ENCODE peak calls at places on chromosome 11, in four cellular contexts. One of them, this sample, is unnamed.

GRCh38 chr11:80146231-80146630 is 705.4 kb upstream of the TENM4 start:
- DNase-seq in mesothelial cell of epicardium: no peak
- DNase-seq in epithelial cell of esophagus: peak; percentile 56
- DNase-seq in H1: no peak
- DNase-seq in this sample: no peak

GRCh38 chr11:100776212-100776896 is 89.3 kb downstream of the ARHGAP42 start:
- DNase-seq in mesothelial cell of epicardium: no peak
- DNase-seq in epithelial cell of esophagus: peak; percentile 88
- DNase-seq in H1: no peak
- DNase-seq in this sample: no peak

GRCh38 chr11:96215826-96216225 is 127.2 kb downstream of the MAML2 start:
- DNase-seq in H1: no peak
- DNase-seq in mesothelial cell of epicardium: no peak
- DNase-seq in epithelial cell of esophagus: no peak
- DNase-seq in this sample: no peak

GRCh38 chr11:76806131-76806530 is 23.0 kb downstream of the TSKU start:
- DNase-seq in epithelial cell of esophagus: no peak
- DNase-seq in H1: peak; percentile 43
- DNase-seq in mesothelial cell of epicardium: peak; percentile 37
- DNase-seq in this sample: no peak

GRCh38 chr11:24679686-24680318 is 182.9 kb downstream of the LUZP2 start:
- DNase-seq in H1: no peak
- DNase-seq in mesothelial cell of epicardium: no peak
- DNase-seq in epithelial cell of esophagus: no peak
- DNase-seq in this sample: no peak

GRCh38 chr11:95556342-95557151 is 233.0 kb downstream of the FAM76B start:
- DNase-seq in mesothelial cell of epicardium: no peak
- DNase-seq in epithelial cell of esophagus: no peak
- DNase-seq in H1: no peak
- DNase-seq in this sample: no peak

GRCh38 chr11:35785287-35786167 is 123.0 kb downstream of the TRIM44 start:
- DNase-seq in epithelial cell of esophagus: peak; percentile 52
- DNase-seq in mesothelial cell of epicardium: no peak
- DNase-seq in H1: no peak
- DNase-seq in this sample: no peak

GRCh38 chr11:114179234-114179941 is 116.8 kb upstream of the NNMT start:
- DNase-seq in epithelial cell of esophagus: no peak
- DNase-seq in mesothelial cell of epicardium: no peak
- DNase-seq in H1: no peak
- DNase-seq in this sample: no peak

GRCh38 chr11:32847511-32847910 is 17.8 kb downstream of the PRRG4 start:
- DNase-seq in H1: no peak
- DNase-seq in mesothelial cell of epicardium: no peak
- DNase-seq in epithelial cell of esophagus: no peak
- DNase-seq in this sample: no peak

DNA sequence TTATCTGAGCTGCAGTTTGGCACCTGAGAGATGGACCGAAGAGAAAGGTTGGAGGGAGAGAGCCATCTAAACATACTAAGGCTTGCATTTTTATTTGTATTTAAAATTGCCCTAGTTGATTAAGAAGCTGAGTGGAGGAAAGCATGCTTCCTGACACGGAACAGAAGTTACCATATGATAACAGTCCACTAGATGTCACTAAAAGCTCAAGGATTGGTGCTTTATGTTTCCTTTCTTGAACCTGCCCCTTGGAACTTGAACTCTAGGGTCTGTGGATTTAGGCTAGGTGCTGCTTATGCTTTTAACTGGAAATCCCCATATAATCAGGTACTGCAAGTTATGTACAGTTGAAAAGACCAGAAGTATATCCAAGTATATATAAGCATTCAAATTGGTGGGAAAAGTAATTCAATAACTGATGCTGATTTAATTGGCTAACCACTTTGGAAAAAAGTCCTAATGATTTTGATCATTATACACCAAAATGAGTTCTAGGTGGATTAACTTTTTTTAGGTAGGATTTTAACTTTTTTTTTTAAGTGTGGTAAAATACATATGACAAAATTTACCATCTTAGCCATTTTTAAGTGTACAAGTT is 9.5 kb downstream of the RBMXL2 start:
- DNase-seq in epithelial cell of esophagus: peak; percentile 67
- DNase-seq in mesothelial cell of epicardium: no peak
- DNase-seq in H1: no peak
- DNase-seq in this sample: no peak
- TF ChIP-seq CTCF in epithelial cell of esophagus: peak; percentile 69
- TF ChIP-seq CTCF in mesothelial cell of epicardium: peak; percentile 49
- TF ChIP-seq CTCF in H1: peak; percentile 69
- TF ChIP-seq CTCF in this sample: peak; percentile 60

DNA sequence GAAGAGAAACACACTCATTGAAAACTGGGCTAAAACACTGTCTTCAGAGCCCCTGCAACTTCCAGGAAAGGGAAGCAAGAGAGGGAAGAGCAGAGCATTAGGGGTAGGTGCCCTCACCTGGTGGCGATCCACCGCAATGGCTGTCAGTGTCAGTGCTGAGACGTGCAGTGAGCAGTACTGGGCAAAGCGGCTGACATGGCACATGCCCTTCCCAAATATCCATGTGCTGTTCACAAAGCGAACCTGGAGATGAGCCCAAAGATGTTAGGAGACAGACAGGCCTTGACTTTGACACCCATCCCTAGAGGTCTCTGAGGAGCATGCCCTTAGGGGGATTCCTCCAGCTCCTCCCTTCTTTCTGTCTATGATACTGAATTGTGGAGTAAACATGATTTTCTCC is 4.9 kb downstream of the GPR83 start:
- DNase-seq in epithelial cell of esophagus: no peak
- DNase-seq in mesothelial cell of epicardium: no peak
- DNase-seq in H1: no peak
- DNase-seq in this sample: no peak
- TF ChIP-seq CTCF in epithelial cell of esophagus: no peak
- TF ChIP-seq CTCF in mesothelial cell of epicardium: no peak
- TF ChIP-seq CTCF in H1: no peak
- TF ChIP-seq CTCF in this sample: no peak

GRCh38 chr11:43935131-43935979 is 7.1 kb upstream of the C11orf96 start:
- DNase-seq in mesothelial cell of epicardium: no peak
- DNase-seq in epithelial cell of esophagus: no peak
- DNase-seq in H1: no peak
- DNase-seq in this sample: no peak

GRCh38 chr11:43934359-43935130 is 7.9 kb upstream of the C11orf96 start:
- DNase-seq in mesothelial cell of epicardium: no peak
- DNase-seq in epithelial cell of esophagus: no peak
- DNase-seq in H1: no peak
- DNase-seq in this sample: no peak

GRCh38 chr11:43936081-43936480 is 6.4 kb upstream of the C11orf96 start:
- DNase-seq in epithelial cell of esophagus: no peak
- DNase-seq in H1: no peak
- DNase-seq in mesothelial cell of epicardium: no peak
- DNase-seq in this sample: no peak

GRCh38 chr11:43941257-43941879 is 1.1 kb upstream of the C11orf96 start:
- DNase-seq in mesothelial cell of epicardium: no peak
- DNase-seq in epithelial cell of esophagus: no peak
- DNase-seq in H1: no peak
- DNase-seq in this sample: peak; percentile 49

GRCh38 chr11:43937434-43938411 is 4.7 kb upstream of the C11orf96 start:
- DNase-seq in mesothelial cell of epicardium: no peak
- DNase-seq in H1: no peak
- DNase-seq in epithelial cell of esophagus: peak; percentile 77
- DNase-seq in this sample: no peak
- TF ChIP-seq CTCF in mesothelial cell of epicardium: no peak
- TF ChIP-seq CTCF in H1: peak; percentile 4
- TF ChIP-seq CTCF in epithelial cell of esophagus: no peak
- TF ChIP-seq CTCF in this sample: no peak

GRCh38 chr11:130849215-130849568 is 67.1 kb downstream of the SNX19 start:
- DNase-seq in H1: no peak
- DNase-seq in mesothelial cell of epicardium: no peak
- DNase-seq in epithelial cell of esophagus: peak; percentile 76
- DNase-seq in this sample: no peak

GRCh38 chr11:130850185-130850944 is 65.9 kb downstream of the SNX19 start:
- DNase-seq in H1: no peak
- DNase-seq in epithelial cell of esophagus: peak; percentile 40
- DNase-seq in mesothelial cell of epicardium: no peak
- DNase-seq in this sample: no peak

GRCh38 chr11:130846606-130847005 is 69.7 kb downstream of the SNX19 start:
- DNase-seq in mesothelial cell of epicardium: no peak
- DNase-seq in epithelial cell of esophagus: peak; percentile 68
- DNase-seq in H1: no peak
- DNase-seq in this sample: no peak

GRCh38 chr11:130847517-130847916 is 68.8 kb downstream of the SNX19 start:
- DNase-seq in mesothelial cell of epicardium: no peak
- DNase-seq in epithelial cell of esophagus: peak; percentile 98
- DNase-seq in H1: no peak
- DNase-seq in this sample: no peak

GRCh38 chr11:130848361-130849214 is 67.7 kb downstream of the SNX19 start:
- DNase-seq in epithelial cell of esophagus: peak; percentile 63
- DNase-seq in H1: no peak
- DNase-seq in mesothelial cell of epicardium: no peak
- DNase-seq in this sample: no peak
- TF ChIP-seq CTCF in epithelial cell of esophagus: no peak
- TF ChIP-seq CTCF in H1: no peak
- TF ChIP-seq CTCF in mesothelial cell of epicardium: no peak
- TF ChIP-seq CTCF in this sample: no peak

DNA sequence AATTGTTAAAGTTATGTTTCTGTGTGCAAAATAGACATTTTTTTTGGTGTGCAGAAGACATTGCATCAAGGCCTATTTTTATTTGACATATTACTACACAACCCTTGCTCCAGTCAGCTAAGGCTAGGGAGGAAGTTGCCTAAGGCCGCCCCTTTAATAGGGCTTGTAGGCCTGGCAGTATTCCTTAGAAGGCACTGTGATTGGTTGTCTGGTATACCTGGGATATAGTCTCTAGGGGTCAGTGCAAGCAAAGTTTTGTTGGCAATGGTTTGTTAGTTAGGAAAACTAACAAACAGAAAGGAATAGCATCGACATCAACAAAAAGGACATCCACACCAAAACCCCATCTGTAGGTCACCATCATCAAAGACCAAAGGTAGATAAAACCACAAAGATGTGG is 16.9 kb downstream of the CCDC15 start:
- DNase-seq in H1: no peak
- DNase-seq in epithelial cell of esophagus: peak; percentile 75
- DNase-seq in mesothelial cell of epicardium: no peak
- DNase-seq in this sample: no peak
- TF ChIP-seq CTCF in H1: peak; percentile 48
- TF ChIP-seq CTCF in epithelial cell of esophagus: peak; percentile 35
- TF ChIP-seq CTCF in mesothelial cell of epicardium: no peak
- TF ChIP-seq CTCF in this sample: no peak

DNA sequence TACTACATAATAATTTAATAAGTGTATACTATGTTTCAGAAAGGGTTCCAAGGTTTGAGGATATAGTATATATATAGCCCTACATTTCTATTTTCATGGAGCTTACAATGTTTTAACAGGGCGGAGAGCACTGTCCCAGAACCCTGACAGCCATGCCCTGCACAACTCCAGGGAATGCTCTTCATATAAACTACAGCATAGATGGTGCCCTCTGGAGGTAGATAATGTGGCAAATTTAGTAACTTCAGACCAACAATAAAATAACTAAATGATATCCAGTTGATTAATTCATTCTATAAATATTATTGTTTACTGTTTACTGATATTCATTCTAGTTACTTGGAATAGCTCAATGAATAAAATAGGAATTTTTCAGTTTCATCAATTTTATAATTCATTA is 693.7 kb upstream of the CCDC179 start:
- DNase-seq in mesothelial cell of epicardium: no peak
- DNase-seq in epithelial cell of esophagus: peak; percentile 27
- DNase-seq in H1: no peak
- DNase-seq in this sample: no peak
- TF ChIP-seq CTCF in mesothelial cell of epicardium: no peak
- TF ChIP-seq CTCF in epithelial cell of esophagus: peak; percentile 28
- TF ChIP-seq CTCF in H1: no peak
- TF ChIP-seq CTCF in this sample: no peak

This sample was measured in D721Med.